ENCODE peak calls at places on chromosomes 4 and X, in nine cellular contexts. J is M059J; I is GM06990; H is PC-3; R is hypothalamus; P is PC-9; B is activated CD4-positive, alpha-beta T cell treated with anti-CD3 and anti-CD28 coated beads, Interleukin-2, amount 10 ng/mL, durations not matched to agents 7 days and 5 days; Y is SK-N-DZ; M is left colon. A is an unnamed sample.

GRCh38 chrX:16012250-16012649 is 111.1 kb upstream of the GRPR start:
- DNase-seq in R (no peak), Y (no peak), M (no peak), I (no peak), H (peak), J (no peak), B (no peak), P (no peak), A (no peak)

GRCh38 chr4:8308144-8308543 is 38.6 kb downstream of the HTRA3 start:
- DNase-seq in R (no peak), I (no peak), H (no peak), Y (no peak), J (no peak), M (peak), P (no peak), B (no peak), A (no peak)

GRCh38 chr4:112287258-112287873 is 1.7 kb upstream of the TIFA start:
- DNase-seq in M (no peak), R (no peak), J (no peak), B (no peak), P (no peak), I (peak), H (no peak), Y (no peak), A (no peak)

GRCh38 chrX:17869580-17869979 is 8.5 kb upstream of the RAI2 start:
- DNase-seq in Y (no peak), M (no peak), P (no peak), B (no peak), R (no peak), J (no peak), H (peak), I (no peak), A (no peak)

GRCh38 chr4:150117094-150117493 is 38.8 kb downstream of the DCLK2 start:
- DNase-seq in B (no peak), P (no peak), I (no peak), H (no peak), R (no peak), M (no peak), J (peak), Y (no peak), A (peak)

GRCh38 chrX:69320116-69320515 is 154.9 kb upstream of the PJA1 start:
- DNase-seq in P (no peak), Y (no peak), I (no peak), B (no peak), R (no peak), J (no peak), M (no peak), H (no peak), A (no peak)

GRCh38 chr4:102344520-102344954 is 745 bp downstream of the SLC39A8 start:
- DNase-seq in M (no peak), I (peak), P (peak), B (peak), R (peak), J (peak), Y (peak), H (peak), A (peak)

GRCh38 chr4:154332681-154333421 is 158.7 kb downstream of the DCHS2 start:
- DNase-seq in H (no peak), Y (peak), R (peak), B (peak), M (peak), J (peak), P (no peak), I (peak), A (no peak)

GRCh38 chr4:24777528-24777927 is 17.8 kb upstream of the SOD3 start:
- DNase-seq in J (no peak), M (no peak), I (no peak), P (no peak), Y (no peak), R (no peak), H (no peak), B (no peak), A (no peak)

GRCh38 chrX:44675364-44676024 is 132.8 kb upstream of the FUNDC1 start:
- DNase-seq in H (peak), Y (peak), M (peak), B (no peak), J (peak), I (no peak), R (peak), P (no peak), A (peak)

GRCh38 chr4:7390906-7391636 is 43.7 kb downstream of the PSAPL1 start:
- DNase-seq in J (no peak), B (no peak), M (no peak), I (no peak), R (no peak), P (no peak), H (no peak), Y (no peak), A (no peak)

GRCh38 chr4:178306565-178306964 is 864.3 kb upstream of the AGA start:
- DNase-seq in M (no peak), R (no peak), I (no peak), H (peak), J (peak), Y (no peak), P (no peak), B (no peak), A (peak)

GRCh38 chr4:172124656-172125308 is 311.6 kb downstream of the GALNTL6 start:
- DNase-seq in Y (no peak), M (no peak), I (no peak), H (no peak), J (no peak), P (no peak), R (no peak), B (no peak), A (no peak)

GRCh38 chrX:147838465-147839131 is 73.1 kb upstream of the FMR1 start:
- DNase-seq in B (no peak), M (no peak), H (no peak), Y (no peak), I (no peak), J (peak), R (no peak), P (peak), A (no peak)

GRCh38 chr4:172305698-172306097 is 492.5 kb downstream of the GALNTL6 start:
- DNase-seq in B (no peak), R (no peak), Y (no peak), P (no peak), J (no peak), H (no peak), I (no peak), M (no peak), A (no peak)

GRCh38 chr4:159547645-159548308 is 444.9 kb downstream of the RAPGEF2 start:
- DNase-seq in R (no peak), M (no peak), H (peak), J (peak), Y (peak), B (no peak), P (peak), I (no peak), A (peak)

GRCh38 chrX:8305336-8305735 is 134.3 kb upstream of the VCX2 start:
- DNase-seq in M (no peak), I (no peak), R (no peak), H (no peak), Y (peak), J (peak), P (no peak), B (no peak), A (peak)

GRCh38 chr4:6128221-6128871 is 72.0 kb downstream of the JAKMIP1 start:
- DNase-seq in R (no peak), Y (no peak), H (no peak), J (no peak), M (no peak), P (no peak), B (no peak), I (no peak), A (no peak)

GRCh38 chrX:115650916-115651315 is 89.9 kb downstream of the PLS3 start:
- DNase-seq in J (peak), Y (peak), P (peak), H (peak), B (peak), M (no peak), R (peak), I (no peak), A (peak)

GRCh38 chr4:4852591-4853362 is 6.7 kb upstream of the MSX1 start:
- DNase-seq in J (peak), R (no peak), Y (no peak), H (no peak), B (peak), M (no peak), I (peak), P (no peak), A (peak)

GRCh38 chrX:105483011-105483410 is 262.5 kb upstream of the TEX13A start:
- DNase-seq in R (no peak), J (no peak), I (no peak), P (no peak), H (peak), Y (no peak), M (no peak), B (no peak), A (peak)

GRCh38 chrX:14027511-14028019 is 2.1 kb downstream of the GEMIN8 start:
- DNase-seq in R (no peak), M (no peak), P (peak), I (peak), J (peak), B (no peak), H (peak), Y (no peak), A (peak)

GRCh38 chr4:143700420-143701352 is at the start of gene FREM3:
- DNase-seq in Y (no peak), B (no peak), I (peak), R (no peak), M (no peak), H (no peak), J (no peak), P (no peak), A (no peak)

GRCh38 chrX:124239911-124240310 is 92.5 kb upstream of the TEX13D start:
- DNase-seq in R (no peak), M (no peak), Y (no peak), P (no peak), H (no peak), I (peak), B (peak), J (no peak), A (no peak)

GRCh38 chr4:145213245-145213644 is 32.9 kb upstream of the OTUD4 start:
- DNase-seq in J (no peak), P (no peak), B (no peak), R (no peak), I (no peak), Y (no peak), M (no peak), H (no peak), A (no peak)

GRCh38 chr4:182222766-182223165 is 20.4 kb upstream of the TENM3 start:
- DNase-seq in M (no peak), I (no peak), H (no peak), R (no peak), Y (no peak), P (no peak), J (no peak), B (no peak), A (no peak)

GRCh38 chr4:123952530-123953274 is 556.1 kb downstream of the SPRY1 start:
- DNase-seq in M (no peak), Y (no peak), J (no peak), R (no peak), B (no peak), H (peak), I (no peak), P (no peak), A (peak)

GRCh38 chr4:123995939-123996338 is 599.3 kb downstream of the SPRY1 start:
- DNase-seq in M (no peak), J (peak), H (peak), P (peak), R (no peak), B (no peak), Y (no peak), I (no peak), A (peak)

GRCh38 chr4:159600102-159600501 is 497.2 kb downstream of the RAPGEF2 start:
- DNase-seq in P (no peak), J (no peak), H (no peak), I (no peak), M (no peak), R (no peak), Y (no peak), B (no peak), A (no peak)

GRCh38 chr4:159021597-159022385 is 81.1 kb upstream of the RAPGEF2 start:
- DNase-seq in H (no peak), I (no peak), R (no peak), P (no peak), M (no peak), B (no peak), Y (no peak), J (no peak), A (no peak)

GRCh38 chr4:143512978-143513313 is 556 bp upstream of the SMARCA5 start:
- DNase-seq in B (no peak), I (no peak), J (no peak), Y (no peak), P (no peak), R (no peak), H (no peak), M (no peak), A (peak)